ENCODE peak calls at places on chromosomes 16 and 17, in ten cellular contexts. One of them, this sample, is unnamed.

GRCh38 chr17:17533901-17534441 is 37.8 kb upstream of the RASD1 start:
- DNase-seq in cardiac muscle cell: no peak
- DNase-seq in endothelial cell: no peak
- DNase-seq in H9: no peak
- DNase-seq in neural crest cell: no peak
- DNase-seq in A549: peak
- DNase-seq in cardiac fibroblast: no peak
- DNase-seq in GM20000: no peak
- DNase-seq in HCT116: no peak
- DNase-seq in Calu3: no peak
- DNase-seq in this sample: no peak

GRCh38 chr16:89658221-89658879 is 714 bp downstream of the SPATA33 start:
- DNase-seq in GM20000: peak
- DNase-seq in H9: no peak
- DNase-seq in cardiac muscle cell: peak
- DNase-seq in HCT116: no peak
- DNase-seq in endothelial cell: no peak
- DNase-seq in neural crest cell: no peak
- DNase-seq in Calu3: peak
- DNase-seq in A549: no peak
- DNase-seq in cardiac fibroblast: peak
- DNase-seq in this sample: peak

GRCh38 chr16:27304881-27305280 is 8.9 kb upstream of the IL4R start:
- DNase-seq in endothelial cell: no peak
- DNase-seq in Calu3: no peak
- DNase-seq in neural crest cell: no peak
- DNase-seq in H9: no peak
- DNase-seq in GM20000: no peak
- DNase-seq in HCT116: no peak
- DNase-seq in A549: no peak
- DNase-seq in cardiac muscle cell: no peak
- DNase-seq in cardiac fibroblast: no peak
- DNase-seq in this sample: no peak

GRCh38 chr17:80294653-80295052 is 34.0 kb downstream of the RNF213 start:
- DNase-seq in neural crest cell: no peak
- DNase-seq in GM20000: no peak
- DNase-seq in endothelial cell: no peak
- DNase-seq in HCT116: no peak
- DNase-seq in cardiac fibroblast: no peak
- DNase-seq in A549: no peak
- DNase-seq in H9: no peak
- DNase-seq in cardiac muscle cell: no peak
- DNase-seq in Calu3: no peak
- DNase-seq in this sample: peak

GRCh38 chr17:61970030-61970429 is 42.2 kb upstream of the INTS2 start:
- DNase-seq in cardiac fibroblast: no peak
- DNase-seq in A549: no peak
- DNase-seq in Calu3: no peak
- DNase-seq in cardiac muscle cell: peak
- DNase-seq in endothelial cell: no peak
- DNase-seq in GM20000: no peak
- DNase-seq in H9: no peak
- DNase-seq in neural crest cell: no peak
- DNase-seq in HCT116: no peak
- DNase-seq in this sample: no peak

GRCh38 chr16:22962905-22963304 is 148.9 kb downstream of the HS3ST2 start:
- DNase-seq in cardiac muscle cell: no peak
- DNase-seq in H9: no peak
- DNase-seq in Calu3: no peak
- DNase-seq in HCT116: no peak
- DNase-seq in A549: no peak
- DNase-seq in neural crest cell: no peak
- DNase-seq in endothelial cell: no peak
- DNase-seq in cardiac fibroblast: no peak
- DNase-seq in GM20000: no peak
- DNase-seq in this sample: no peak

GRCh38 chr17:45043268-45043681 is 8.2 kb downstream of the DCAKD start:
- DNase-seq in cardiac muscle cell: no peak
- DNase-seq in H9: no peak
- DNase-seq in HCT116: no peak
- DNase-seq in Calu3: no peak
- DNase-seq in A549: no peak
- DNase-seq in neural crest cell: no peak
- DNase-seq in GM20000: no peak
- DNase-seq in endothelial cell: no peak
- DNase-seq in cardiac fibroblast: no peak
- DNase-seq in this sample: no peak

GRCh38 chr17:44561237-44561623 is 3.9 kb downstream of the FZD2 start:
- DNase-seq in GM20000: no peak
- DNase-seq in neural crest cell: no peak
- DNase-seq in HCT116: no peak
- DNase-seq in cardiac fibroblast: no peak
- DNase-seq in A549: no peak
- DNase-seq in endothelial cell: no peak
- DNase-seq in H9: no peak
- DNase-seq in cardiac muscle cell: no peak
- DNase-seq in Calu3: no peak
- DNase-seq in this sample: no peak

GRCh38 chr17:48639136-48639535 is 13.0 kb upstream of the HOXB9 start:
- DNase-seq in GM20000: no peak
- DNase-seq in cardiac fibroblast: no peak
- DNase-seq in HCT116: no peak
- DNase-seq in A549: no peak
- DNase-seq in cardiac muscle cell: no peak
- DNase-seq in Calu3: no peak
- DNase-seq in H9: no peak
- DNase-seq in neural crest cell: no peak
- DNase-seq in endothelial cell: no peak
- DNase-seq in this sample: no peak

GRCh38 chr16:23504453-23505179 is 5.7 kb downstream of the GGA2 start:
- DNase-seq in endothelial cell: no peak
- DNase-seq in A549: peak
- DNase-seq in GM20000: peak
- DNase-seq in HCT116: peak
- DNase-seq in cardiac fibroblast: peak
- DNase-seq in Calu3: peak
- DNase-seq in H9: peak
- DNase-seq in neural crest cell: no peak
- DNase-seq in cardiac muscle cell: peak
- DNase-seq in this sample: peak

GRCh38 chr17:39517224-39517623 is 55.9 kb downstream of the CDK12 start:
- DNase-seq in cardiac muscle cell: peak
- DNase-seq in H9: no peak
- DNase-seq in cardiac fibroblast: peak
- DNase-seq in HCT116: no peak
- DNase-seq in A549: no peak
- DNase-seq in GM20000: no peak
- DNase-seq in neural crest cell: no peak
- DNase-seq in Calu3: no peak
- DNase-seq in endothelial cell: no peak
- DNase-seq in this sample: no peak

GRCh38 chr17:50684612-50685333 is 22.9 kb downstream of the ANKRD40 start:
- DNase-seq in GM20000: no peak
- DNase-seq in cardiac fibroblast: no peak
- DNase-seq in cardiac muscle cell: no peak
- DNase-seq in A549: no peak
- DNase-seq in HCT116: no peak
- DNase-seq in endothelial cell: no peak
- DNase-seq in neural crest cell: no peak
- DNase-seq in H9: no peak
- DNase-seq in Calu3: peak
- DNase-seq in this sample: no peak

GRCh38 chr17:50627782-50628601 is 6.7 kb upstream of the ABCC3 start:
- DNase-seq in H9: peak
- DNase-seq in neural crest cell: no peak
- DNase-seq in Calu3: peak
- DNase-seq in HCT116: no peak
- DNase-seq in GM20000: no peak
- DNase-seq in cardiac muscle cell: peak
- DNase-seq in endothelial cell: peak
- DNase-seq in A549: no peak
- DNase-seq in cardiac fibroblast: no peak
- DNase-seq in this sample: peak

GRCh38 chr17:66676421-66676820 is 158.5 kb upstream of the CACNG5 start:
- DNase-seq in neural crest cell: no peak
- DNase-seq in Calu3: peak
- DNase-seq in GM20000: no peak
- DNase-seq in cardiac fibroblast: no peak
- DNase-seq in endothelial cell: no peak
- DNase-seq in A549: peak
- DNase-seq in HCT116: peak
- DNase-seq in H9: no peak
- DNase-seq in cardiac muscle cell: no peak
- DNase-seq in this sample: no peak

GRCh38 chr16:11417487-11417886 is 72.2 kb downstream of the RMI2 start:
- DNase-seq in HCT116: no peak
- DNase-seq in cardiac fibroblast: no peak
- DNase-seq in neural crest cell: no peak
- DNase-seq in A549: no peak
- DNase-seq in Calu3: no peak
- DNase-seq in H9: no peak
- DNase-seq in endothelial cell: no peak
- DNase-seq in GM20000: no peak
- DNase-seq in cardiac muscle cell: no peak
- DNase-seq in this sample: no peak

GRCh38 chr16:85566502-85567100 is 46.5 kb upstream of the GSE1 start:
- DNase-seq in H9: peak
- DNase-seq in Calu3: no peak
- DNase-seq in HCT116: no peak
- DNase-seq in neural crest cell: peak
- DNase-seq in cardiac muscle cell: no peak
- DNase-seq in cardiac fibroblast: no peak
- DNase-seq in A549: no peak
- DNase-seq in endothelial cell: no peak
- DNase-seq in GM20000: no peak
- DNase-seq in this sample: no peak
- TF ChIP-seq CTCF in H9: peak
- TF ChIP-seq CTCF in Calu3: no peak
- TF ChIP-seq CTCF in HCT116: no peak
- TF ChIP-seq CTCF in neural crest cell: peak
- TF ChIP-seq CTCF in cardiac muscle cell: no peak
- TF ChIP-seq CTCF in cardiac fibroblast: no peak
- TF ChIP-seq CTCF in A549: no peak
- TF ChIP-seq CTCF in endothelial cell: no peak
- TF ChIP-seq CTCF in GM20000: no peak
- TF ChIP-seq CTCF in this sample: peak

DNA sequence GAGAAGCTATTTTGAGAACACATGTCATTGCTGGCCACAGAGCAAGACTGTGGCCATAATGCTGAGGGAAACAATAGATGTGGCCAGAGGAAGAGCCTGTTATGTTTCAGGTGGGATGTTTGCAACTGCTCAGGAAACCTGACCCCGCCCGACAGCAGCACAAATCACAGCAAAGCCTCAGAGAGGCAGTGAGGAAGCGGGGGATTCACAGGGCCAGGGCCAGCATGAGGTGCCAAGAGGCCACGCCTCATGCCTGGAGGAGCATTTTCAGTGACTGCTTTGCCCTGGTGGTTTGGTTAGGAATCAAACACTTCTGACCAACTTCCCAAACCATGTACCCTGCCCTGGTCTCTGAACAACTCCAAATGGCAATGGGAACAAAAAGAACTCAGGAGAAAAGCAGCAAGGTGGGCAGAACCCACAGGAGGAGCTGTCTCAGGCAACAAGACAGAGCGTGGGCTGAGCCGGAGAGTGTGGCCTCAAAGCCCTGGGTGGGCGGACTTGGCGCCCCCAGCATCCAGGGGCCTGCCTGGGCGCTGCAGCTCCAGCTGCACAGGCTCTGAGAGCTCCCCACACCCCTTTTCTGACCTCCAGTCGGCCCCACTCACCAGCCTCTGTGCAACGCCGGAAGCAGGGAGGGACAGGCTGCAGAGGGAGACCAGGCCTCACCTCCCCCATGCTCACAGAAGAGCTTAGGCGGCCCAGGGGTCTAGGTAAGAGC is 20.6 kb downstream of the HIC1 start:
- DNase-seq in endothelial cell: no peak
- DNase-seq in cardiac muscle cell: peak
- DNase-seq in HCT116: no peak
- DNase-seq in A549: no peak
- DNase-seq in cardiac fibroblast: peak
- DNase-seq in neural crest cell: no peak
- DNase-seq in H9: peak
- DNase-seq in Calu3: no peak
- DNase-seq in GM20000: peak
- DNase-seq in this sample: no peak
- TF ChIP-seq CTCF in endothelial cell: no peak
- TF ChIP-seq CTCF in cardiac muscle cell: peak
- TF ChIP-seq CTCF in HCT116: no peak
- TF ChIP-seq CTCF in A549: no peak
- TF ChIP-seq CTCF in cardiac fibroblast: peak
- TF ChIP-seq CTCF in neural crest cell: no peak
- TF ChIP-seq CTCF in H9: no peak
- TF ChIP-seq CTCF in Calu3: no peak
- TF ChIP-seq CTCF in GM20000: no peak
- TF ChIP-seq CTCF in this sample: no peak

GRCh38 chr16:48542020-48542473 is 67.9 kb downstream of the N4BP1 start:
- DNase-seq in A549: peak
- DNase-seq in H9: no peak
- DNase-seq in cardiac fibroblast: peak
- DNase-seq in endothelial cell: peak
- DNase-seq in cardiac muscle cell: peak
- DNase-seq in HCT116: no peak
- DNase-seq in neural crest cell: no peak
- DNase-seq in GM20000: no peak
- DNase-seq in Calu3: peak
- DNase-seq in this sample: no peak
- TF ChIP-seq CTCF in A549: peak
- TF ChIP-seq CTCF in H9: peak
- TF ChIP-seq CTCF in cardiac fibroblast: peak
- TF ChIP-seq CTCF in endothelial cell: no peak
- TF ChIP-seq CTCF in cardiac muscle cell: peak
- TF ChIP-seq CTCF in HCT116: no peak
- TF ChIP-seq CTCF in neural crest cell: peak
- TF ChIP-seq CTCF in GM20000: peak
- TF ChIP-seq CTCF in Calu3: peak
- TF ChIP-seq CTCF in this sample: no peak

DNA sequence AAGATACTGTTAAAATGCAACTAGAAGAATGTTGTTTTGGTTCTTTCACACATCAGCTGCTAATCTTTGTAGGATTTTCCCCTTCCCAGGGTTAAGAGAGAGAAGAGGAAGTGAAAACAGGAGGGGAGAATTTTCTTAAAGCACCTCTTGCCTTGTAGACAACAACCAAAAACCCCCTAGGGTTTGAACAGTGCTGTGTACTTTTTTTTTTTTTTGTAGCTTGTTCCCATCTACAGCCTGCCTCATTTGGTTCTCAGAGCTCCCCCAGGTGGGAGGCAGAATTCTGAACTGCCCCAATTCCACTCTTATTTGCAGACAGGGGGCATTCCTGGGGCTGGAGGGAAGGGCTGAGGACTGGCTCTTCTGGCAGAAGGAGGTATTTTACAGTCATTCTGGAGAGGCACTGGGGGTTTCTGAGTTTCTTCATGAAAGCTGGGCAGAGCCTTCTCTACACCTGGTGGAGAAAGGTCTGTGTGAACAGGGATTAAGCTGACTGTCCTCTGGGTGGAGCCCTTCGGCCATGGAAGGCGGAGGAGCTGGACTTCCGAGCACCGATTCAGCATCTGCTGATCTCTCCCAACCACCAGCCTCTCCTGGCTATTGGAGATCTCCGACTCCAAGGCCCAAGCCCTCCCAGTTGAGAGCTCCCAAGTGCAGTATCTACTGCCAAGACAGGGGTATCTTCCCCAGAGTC is 32.2 kb downstream of the SMARCE1 start:
- DNase-seq in neural crest cell: no peak
- DNase-seq in Calu3: peak
- DNase-seq in GM20000: peak
- DNase-seq in HCT116: peak
- DNase-seq in cardiac fibroblast: peak
- DNase-seq in A549: peak
- DNase-seq in endothelial cell: peak
- DNase-seq in cardiac muscle cell: peak
- DNase-seq in H9: peak
- DNase-seq in this sample: peak
- TF ChIP-seq CTCF in neural crest cell: peak
- TF ChIP-seq CTCF in Calu3: no peak
- TF ChIP-seq CTCF in GM20000: peak
- TF ChIP-seq CTCF in HCT116: peak
- TF ChIP-seq CTCF in cardiac fibroblast: peak
- TF ChIP-seq CTCF in A549: peak
- TF ChIP-seq CTCF in endothelial cell: peak
- TF ChIP-seq CTCF in cardiac muscle cell: peak
- TF ChIP-seq CTCF in H9: peak
- TF ChIP-seq CTCF in this sample: no peak